ENCODE peak calls at places on chromosomes 4 and X, in ten cellular contexts. X is uterus, G is thyroid gland, Q is IMR-90, S is heart left ventricle, E is endothelial cell of umbilical vein, L is Peyer's patch, U is GM12891, W is gastrocnemius medialis, J is esophagus squamous epithelium. N is an unnamed sample.

GRCh38 chr4:100876546-100876945 is 358.7 kb upstream of the EMCN start:
- DNase-seq in X (no peak), G (no peak), Q (no peak), S (no peak), E (no peak), L (no peak), U (no peak), W (no peak), J (no peak), N (no peak)

GRCh38 chr4:165457793-165458192 is 79.0 kb downstream of the CPE start:
- DNase-seq in X (no peak), G (no peak), Q (no peak), S (no peak), E (no peak), L (no peak), U (no peak), W (no peak), J (no peak), N (no peak)

GRCh38 chr4:108415389-108415788 is 205.0 kb upstream of the RPL34 start:
- DNase-seq in X (no peak), G (no peak), Q (no peak), S (no peak), E (no peak), L (no peak), U (no peak), W (no peak), J (no peak), N (no peak)

GRCh38 chr4:138367942-138368341 is 125.8 kb upstream of the SLC7A11 start:
- DNase-seq in X (no peak), G (no peak), Q (no peak), S (no peak), E (no peak), L (no peak), U (no peak), W (no peak), J (no peak), N (no peak)

GRCh38 chr4:137025484-137026059 is 506.7 kb downstream of the PCDH18 start:
- DNase-seq in X (no peak), G (no peak), Q (no peak), S (no peak), E (no peak), L (no peak), U (no peak), W (no peak), J (no peak), N (no peak)

GRCh38 chrX:39828971-39829370 is 268.8 kb downstream of the BCOR start:
- DNase-seq in X (no peak), G (no peak), Q (no peak), S (no peak), E (no peak), L (no peak), U (no peak), W (no peak), J (no peak), N (no peak)

GRCh38 chrX:9396930-9397329 is 67.9 kb upstream of the TBL1X start:
- DNase-seq in X (peak; percentile 21), G (no peak), Q (no peak), S (no peak), E (no peak), L (no peak), U (no peak), W (no peak), J (no peak), N (no peak)

GRCh38 chrX:72128881-72129280 is 2.8 kb downstream of the RTL5 start:
- DNase-seq in X (no peak), G (peak; percentile 26), Q (no peak), S (no peak), E (no peak), L (no peak), U (no peak), W (no peak), J (no peak), N (no peak)

GRCh38 chrX:49185062-49185394 is 1.1 kb downstream of the PRICKLE3 start:
- DNase-seq in X (no peak), G (no peak), Q (no peak), S (no peak), E (no peak), L (no peak), U (no peak), W (no peak), J (no peak), N (no peak)

GRCh38 chrX:49187028-49187394 is 838 bp upstream of the PRICKLE3 start:
- DNase-seq in X (no peak), G (peak; percentile 25), Q (no peak), S (no peak), E (no peak), L (no peak), U (no peak), W (no peak), J (no peak), N (no peak)

GRCh38 chrX:49183701-49184281 is 2.4 kb downstream of the PRICKLE3 start:
- DNase-seq in X (no peak), G (no peak), Q (no peak), S (no peak), E (no peak), L (no peak), U (no peak), W (no peak), J (no peak), N (no peak)

GRCh38 chrX:49186125-49187027 is at the start of gene PRICKLE3:
- DNase-seq in X (peak; percentile 81), G (peak; percentile 87), Q (peak; percentile 29), S (peak; percentile 91), E (peak; percentile 55), L (peak; percentile 87), U (peak; percentile 74), W (peak; percentile 86), J (peak; percentile 9), N (peak; percentile 86)

DNA sequence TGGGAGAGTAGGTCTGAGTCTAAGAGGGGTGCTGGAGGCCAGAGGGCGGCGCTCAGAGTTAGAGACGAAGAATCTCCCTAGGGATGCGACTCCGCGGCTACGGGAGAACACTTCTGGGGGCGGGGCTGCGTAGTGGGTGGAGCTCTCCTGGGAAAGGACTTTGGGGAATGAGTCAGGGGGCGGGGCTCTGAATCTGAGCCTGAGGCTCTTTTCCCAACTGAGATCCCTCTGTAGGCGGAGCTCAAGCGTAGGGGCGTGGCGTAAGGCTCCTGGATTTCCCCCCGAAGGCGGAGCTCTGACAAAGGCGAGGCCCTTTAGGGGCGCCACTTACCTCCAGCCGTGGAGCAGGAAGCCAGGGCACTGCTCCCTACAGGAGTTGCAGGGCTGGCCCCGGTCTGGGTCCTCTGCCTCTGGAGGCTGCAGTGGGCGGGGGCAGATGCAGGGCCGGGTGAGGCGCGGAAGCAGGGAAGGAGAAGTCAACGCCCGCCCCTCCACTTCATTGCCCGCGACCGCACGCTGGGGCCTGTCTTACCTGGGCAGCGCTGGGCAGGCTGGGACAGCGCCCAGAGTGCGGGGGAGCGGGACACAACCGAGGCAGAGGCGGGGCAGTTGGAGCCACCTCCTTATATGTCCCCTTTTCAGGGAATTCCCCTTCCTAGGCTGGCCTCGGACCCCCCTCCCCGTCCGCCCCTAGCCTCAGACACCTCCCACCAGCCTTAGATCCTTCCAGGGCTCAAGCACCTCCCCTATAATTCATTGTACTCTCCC is 1.7 kb downstream of the PRICKLE3 start:
- DNase-seq in X (peak; percentile 95), G (peak; percentile 90), Q (peak; percentile 83), S (peak; percentile 95), E (peak; percentile 87), L (peak; percentile 55), U (no peak), W (peak; percentile 90), J (no peak), N (peak; percentile 93)
- TF ChIP-seq POLR2A in X (peak; percentile 75), G (peak; percentile 69), Q (no peak), S (peak; percentile 65), E (no peak), L (peak; percentile 74), U (no peak), W (peak; percentile 44), J (no peak), N (no peak)

DNA sequence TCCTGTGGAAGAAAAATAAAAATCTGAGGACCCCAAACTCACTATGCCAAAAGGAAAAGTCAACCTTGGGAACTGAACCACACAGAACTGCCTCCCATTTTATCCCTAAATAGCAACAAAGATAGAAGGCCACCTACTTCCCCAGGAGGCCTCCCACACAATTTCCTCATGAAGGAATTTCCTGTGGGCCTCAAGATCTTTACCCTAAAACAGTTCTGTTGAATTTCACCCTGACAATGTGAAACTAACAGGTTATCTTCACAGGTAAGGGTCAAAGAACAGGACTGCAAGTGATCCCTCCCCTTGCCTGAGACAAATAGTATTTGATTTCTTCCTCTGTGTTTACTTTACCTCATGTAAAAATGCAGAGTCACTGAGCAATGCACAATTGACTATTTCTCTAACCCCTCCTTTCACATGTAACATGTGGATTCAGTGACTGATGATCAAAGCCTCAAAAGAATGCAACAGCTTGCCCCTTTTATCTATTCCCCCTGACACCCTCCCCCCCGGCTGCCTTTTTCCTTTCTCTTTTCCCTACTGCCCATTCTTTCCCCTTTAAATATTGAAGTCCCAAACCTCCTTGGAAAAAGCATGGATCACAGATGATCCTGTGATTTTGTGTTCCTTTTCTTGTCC is 33.3 kb downstream of the MEPE start:
- DNase-seq in X (no peak), G (no peak), Q (peak; percentile 28), S (no peak), E (no peak), L (no peak), U (no peak), W (no peak), J (no peak), N (no peak)
- TF ChIP-seq POLR2A in X (no peak), G (no peak), Q (no peak), S (no peak), E (no peak), L (no peak), U (no peak), W (no peak), J (no peak), N (no peak)

GRCh38 chr4:89253935-89254334 is 53.7 kb downstream of the GPRIN3 start:
- DNase-seq in X (no peak), G (no peak), Q (no peak), S (no peak), E (no peak), L (no peak), U (no peak), W (no peak), J (no peak), N (no peak)

GRCh38 chr4:89251396-89251795 is 56.2 kb downstream of the GPRIN3 start:
- DNase-seq in X (no peak), G (no peak), Q (no peak), S (no peak), E (no peak), L (no peak), U (no peak), W (no peak), J (no peak), N (no peak)

GRCh38 chr4:89254847-89255246 is 52.8 kb downstream of the GPRIN3 start:
- DNase-seq in X (no peak), G (peak; percentile 31), Q (peak; percentile 7), S (no peak), E (peak; percentile 29), L (no peak), U (peak; percentile 16), W (no peak), J (no peak), N (peak; percentile 40)

GRCh38 chr4:89256203-89256800 is 51.3 kb downstream of the GPRIN3 start:
- DNase-seq in X (no peak), G (no peak), Q (no peak), S (no peak), E (no peak), L (no peak), U (no peak), W (no peak), J (no peak), N (no peak)

DNA sequence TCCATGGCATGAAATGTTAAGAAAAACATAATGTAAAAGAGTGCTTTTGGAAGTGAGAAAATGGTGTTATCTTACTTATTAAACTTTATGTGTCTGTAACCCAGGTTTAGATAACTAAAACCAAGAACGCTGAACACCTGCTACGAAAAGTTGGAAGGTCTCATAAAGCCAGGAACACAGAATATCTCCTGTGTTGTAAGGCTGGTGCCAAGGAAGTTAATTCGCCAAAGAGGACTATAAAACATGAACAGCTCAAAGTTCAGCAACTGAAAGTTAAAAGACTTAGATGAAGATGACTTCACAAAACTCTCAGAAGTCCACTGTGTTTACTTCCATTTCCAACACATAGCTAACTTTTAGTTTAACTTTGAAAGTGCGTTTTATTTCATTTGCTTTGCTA is 54.3 kb downstream of the GPRIN3 start:
- DNase-seq in X (no peak), G (no peak), Q (no peak), S (no peak), E (no peak), L (no peak), U (no peak), W (no peak), J (no peak), N (no peak)
- TF ChIP-seq POLR2A in X (no peak), G (no peak), Q (no peak), S (no peak), E (no peak), L (no peak), U (no peak), W (no peak), J (no peak), N (no peak)

GRCh38 chr4:183876268-183876934 is 28.7 kb upstream of the STOX2 start:
- DNase-seq in X (peak; percentile 86), G (peak; percentile 96), Q (peak; percentile 85), S (peak; percentile 89), E (peak; percentile 68), L (no peak), U (no peak), W (peak; percentile 24), J (no peak), N (peak; percentile 87)
- TF ChIP-seq POLR2A in X (no peak), G (peak; percentile 49), Q (no peak), S (peak; percentile 19), E (no peak), L (no peak), U (no peak), W (no peak), J (no peak), N (no peak)

N was measured in stomach.